ENCODE peak calls at places on chromosomes 2 and 18, in four cellular contexts. I, N, J and A are unnamed samples. For H3K4me1, the result is how much of the 10 kb centered on the place peaks cover.

GRCh38 chr2:96436961-96437360 is 68.2 kb downstream of the NEURL3 start:
- DNase-seq in I (no peak), N (peak), J (no peak), A (no peak)

GRCh38 chr2:85831735-85832134 is 57.1 kb downstream of the ST3GAL5 start:
- DNase-seq in N (no peak), I (no peak), J (no peak), A (no peak)

GRCh38 chr2:164504253-164504652 is 117.0 kb downstream of the GRB14 start:
- DNase-seq in N (peak), I (no peak), J (peak), A (no peak)

GRCh38 chr2:18611604-18612003 is 22.2 kb upstream of the NT5C1B start:
- DNase-seq in N (no peak), I (no peak), J (no peak), A (no peak)

GRCh38 chr18:49865401-49865800 is 52.1 kb upstream of the ACAA2 start:
- DNase-seq in I (no peak), N (no peak), J (no peak), A (no peak)

GRCh38 chr2:96431319-96431718 is 73.8 kb downstream of the NEURL3 start:
- DNase-seq in N (no peak), I (no peak), J (no peak), A (no peak)

GRCh38 chr18:25057491-25058050 is 294.4 kb downstream of the ZNF521 start:
- DNase-seq in J (no peak), N (no peak), I (no peak), A (no peak)

GRCh38 chr2:15684161-15685042 is 92.7 kb downstream of the DDX1 start:
- DNase-seq in J (no peak), I (no peak), N (no peak), A (no peak)

GRCh38 chr18:48408727-48409590 is at the start of gene ZBTB7C:
- DNase-seq in J (no peak), N (peak), I (peak), A (no peak)

GRCh38 chr2:121293450-121294325 is 8.7 kb upstream of the TFCP2L1 start:
- DNase-seq in I (no peak), J (no peak), N (no peak), A (no peak)

GRCh38 chr2:172783091-172783898 is 47.6 kb downstream of the RAPGEF4 start:
- DNase-seq in J (no peak), N (peak), I (no peak), A (peak)

GRCh38 chr2:106996136-106996769 is 110.3 kb upstream of the ST6GAL2 start:
- DNase-seq in J (no peak), N (no peak), I (no peak), A (no peak)

GRCh38 chr2:68420254-68420910 is 46.7 kb downstream of the FBXO48 start:
- DNase-seq in J (no peak), N (no peak), I (no peak), A (no peak)

GRCh38 chr2:237322564-237322963 is 91.4 kb downstream of the COL6A3 start:
- DNase-seq in N (peak), J (no peak), I (no peak), A (no peak)

GRCh38 chr2:88197732-88198131 is 27.6 kb downstream of the THNSL2 start:
- DNase-seq in J (no peak), N (no peak), I (no peak), A (no peak)

GRCh38 chr2:202140522-202141292 is 67.7 kb downstream of the KIAA2012 start:
- DNase-seq in I (no peak), J (no peak), N (no peak), A (no peak)

GRCh38 chr2:58553937-58554336 is 312.8 kb upstream of the FANCL start:
- DNase-seq in N (peak), J (no peak), I (no peak), A (no peak)

GRCh38 chr2:127239395-127239794 is 19.3 kb upstream of the CYP27C1 start:
- DNase-seq in J (no peak), N (no peak), I (no peak), A (no peak)

GRCh38 chr2:120597595-120598193 is 138.0 kb upstream of the GLI2 start:
- DNase-seq in N (no peak), I (no peak), J (no peak), A (no peak)

GRCh38 chr2:109448946-109449788 is 164.6 kb downstream of the SEPTIN10 start:
- DNase-seq in I (no peak), N (no peak), J (no peak), A (no peak)

DNA sequence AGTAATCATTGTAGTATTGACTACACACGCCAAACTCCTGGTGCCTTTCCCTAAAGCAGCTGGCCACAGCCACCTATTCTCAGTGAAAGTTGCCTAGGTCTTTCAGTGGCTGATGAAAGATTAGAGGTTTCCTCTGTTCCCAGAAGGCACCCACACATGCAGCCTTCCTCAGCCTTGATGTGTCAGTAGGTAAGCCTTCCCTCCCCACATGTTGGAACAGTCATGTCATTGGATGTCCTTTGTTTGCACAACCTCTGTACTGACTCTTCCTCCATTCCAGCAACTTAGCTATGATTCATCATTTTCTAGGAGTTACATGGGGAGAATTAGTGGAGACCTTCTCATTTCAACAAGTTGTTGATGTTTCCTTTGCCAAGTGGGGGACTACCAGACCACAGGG is 630.8 kb upstream of the SLC39A10 start:
- DNase-seq in I (no peak), J (no peak), N (no peak), A (no peak)
- H3K4me1 ChIP-seq in I (under half), J (under half), N (under half), A (under half)

GRCh38 chr2:24887325-24887874 is 32.6 kb downstream of the ADCY3 start:
- DNase-seq in N (no peak), J (no peak), I (no peak), A (no peak)
- H3K4me3 ChIP-seq in N (no peak), J (no peak), I (no peak), A (no peak)

GRCh38 chr2:20600756-20601325 is 50.1 kb downstream of the HS1BP3 start:
- DNase-seq in N (no peak), J (no peak), I (no peak), A (no peak)
- H3K4me1 ChIP-seq in N (under half), J (under half), I (under half), A (under half)

GRCh38 chr18:75229437-75229836 is 18.8 kb downstream of the TSHZ1 start:
- DNase-seq in J (no peak), I (no peak), N (no peak), A (no peak)

GRCh38 chr18:75226956-75227316 is 16.3 kb downstream of the TSHZ1 start:
- DNase-seq in I (no peak), J (no peak), N (no peak), A (no peak)

GRCh38 chr18:75226301-75226955 is 15.8 kb downstream of the TSHZ1 start:
- DNase-seq in N (no peak), J (no peak), I (peak), A (no peak)

GRCh38 chr18:75228967-75229366 is 18.4 kb downstream of the TSHZ1 start:
- DNase-seq in N (no peak), J (no peak), I (no peak), A (no peak)

GRCh38 chr18:75227535-75227934 is 16.9 kb downstream of the TSHZ1 start:
- DNase-seq in I (no peak), J (no peak), N (no peak), A (no peak)
- H3K4me3 ChIP-seq in I (no peak), J (no peak), N (no peak), A (no peak)

GRCh38 chr2:196260546-196260945 is 89.2 kb upstream of the STK17B start:
- DNase-seq in I (no peak), J (no peak), N (no peak), A (no peak)
- H3K4me1 ChIP-seq in I (under half), J (under half), N (under half), A (under half)